ENCODE peak calls at places on chromosome 20, in four cellular contexts. R, T, Y and A are unnamed samples.

GRCh38 chr20:24406761-24407550 is 62.5 kb upstream of the SYNDIG1 start:
- DNase-seq in T (no peak), R (peak), Y (no peak), A (no peak)

GRCh38 chr20:37267684-37268313 is 6.2 kb upstream of the GHRH start:
- DNase-seq in T (no peak), Y (no peak), R (no peak), A (no peak)

GRCh38 chr20:58944610-58945009 is 36.4 kb upstream of the NELFCD start:
- DNase-seq in R (no peak), T (no peak), Y (no peak), A (no peak)

GRCh38 chr20:37095108-37095608 is 639 bp downstream of the RBL1 start:
- DNase-seq in Y (peak), R (no peak), T (no peak), A (no peak)

GRCh38 chr20:25344634-25345033 is 46.0 kb downstream of the ABHD12 start:
- DNase-seq in R (no peak), T (no peak), Y (no peak), A (no peak)

GRCh38 chr20:3687655-3688054 is 5.8 kb upstream of the ADAM33 start:
- DNase-seq in Y (peak), T (no peak), R (peak), A (peak)

GRCh38 chr20:60233006-60233405 is 274.8 kb downstream of the CDH26 start:
- DNase-seq in Y (no peak), R (no peak), T (no peak), A (no peak)

GRCh38 chr20:48716086-48716485 is 111.7 kb downstream of the PREX1 start:
- DNase-seq in T (no peak), R (no peak), Y (peak), A (no peak)

GRCh38 chr20:3282271-3283221 is 43.6 kb upstream of the SLC4A11 start:
- DNase-seq in Y (no peak), T (no peak), R (no peak), A (peak)

GRCh38 chr20:3400260-3401155 is 7.0 kb downstream of the DNAAF9 start:
- DNase-seq in Y (no peak), R (no peak), T (no peak), A (no peak)